ENCODE peak calls at places on chromosomes 2 and 18, in seven cellular contexts. One of them, this sample, is unnamed.

GRCh38 chr2:92073036-92073814 is 2798.0 kb upstream of the TEKT4 start:
- DNase-seq in effector memory CD8-positive, alpha-beta T cell: no peak
- DNase-seq in HEK293T: no peak
- DNase-seq in AG10803: no peak
- DNase-seq in AG08396: peak
- DNase-seq in T-helper 2 cell: no peak
- DNase-seq in non-pigmented ciliary epithelial cell: no peak
- DNase-seq in this sample: no peak

GRCh38 chr2:222743263-222743865 is 71.9 kb downstream of the MOGAT1 start:
- DNase-seq in effector memory CD8-positive, alpha-beta T cell: no peak
- DNase-seq in HEK293T: no peak
- DNase-seq in AG10803: no peak
- DNase-seq in AG08396: no peak
- DNase-seq in T-helper 2 cell: no peak
- DNase-seq in non-pigmented ciliary epithelial cell: no peak
- DNase-seq in this sample: no peak

GRCh38 chr2:218746960-218747359 is 35.0 kb upstream of the CYP27A1 start:
- DNase-seq in effector memory CD8-positive, alpha-beta T cell: no peak
- DNase-seq in HEK293T: no peak
- DNase-seq in AG10803: no peak
- DNase-seq in AG08396: no peak
- DNase-seq in T-helper 2 cell: no peak
- DNase-seq in non-pigmented ciliary epithelial cell: no peak
- DNase-seq in this sample: no peak

GRCh38 chr2:25103287-25103871 is 61.5 kb downstream of the EFR3B start:
- DNase-seq in effector memory CD8-positive, alpha-beta T cell: no peak
- DNase-seq in HEK293T: no peak
- DNase-seq in AG10803: peak
- DNase-seq in AG08396: peak
- DNase-seq in T-helper 2 cell: no peak
- DNase-seq in non-pigmented ciliary epithelial cell: peak
- DNase-seq in this sample: no peak

GRCh38 chr2:204578928-204579598 is 33.8 kb downstream of the PARD3B start:
- DNase-seq in effector memory CD8-positive, alpha-beta T cell: no peak
- DNase-seq in HEK293T: no peak
- DNase-seq in AG10803: no peak
- DNase-seq in AG08396: no peak
- DNase-seq in T-helper 2 cell: no peak
- DNase-seq in non-pigmented ciliary epithelial cell: no peak
- DNase-seq in this sample: no peak

GRCh38 chr2:162155093-162155492 is 3.0 kb upstream of the GCG start:
- DNase-seq in effector memory CD8-positive, alpha-beta T cell: no peak
- DNase-seq in HEK293T: no peak
- DNase-seq in AG10803: no peak
- DNase-seq in AG08396: no peak
- DNase-seq in T-helper 2 cell: no peak
- DNase-seq in non-pigmented ciliary epithelial cell: no peak
- DNase-seq in this sample: no peak

GRCh38 chr18:77361382-77361781 is 111.7 kb downstream of the GALR1 start:
- DNase-seq in effector memory CD8-positive, alpha-beta T cell: no peak
- DNase-seq in HEK293T: no peak
- DNase-seq in AG10803: no peak
- DNase-seq in AG08396: no peak
- DNase-seq in T-helper 2 cell: no peak
- DNase-seq in non-pigmented ciliary epithelial cell: no peak
- DNase-seq in this sample: no peak

GRCh38 chr2:168699834-168700417 is 102.5 kb upstream of the NOSTRIN start:
- DNase-seq in effector memory CD8-positive, alpha-beta T cell: no peak
- DNase-seq in HEK293T: no peak
- DNase-seq in AG10803: peak
- DNase-seq in AG08396: peak
- DNase-seq in T-helper 2 cell: no peak
- DNase-seq in non-pigmented ciliary epithelial cell: no peak
- DNase-seq in this sample: no peak

GRCh38 chr2:119732026-119732425 is 27.7 kb upstream of the PTPN4 start:
- DNase-seq in effector memory CD8-positive, alpha-beta T cell: no peak
- DNase-seq in HEK293T: no peak
- DNase-seq in AG10803: no peak
- DNase-seq in AG08396: no peak
- DNase-seq in T-helper 2 cell: no peak
- DNase-seq in non-pigmented ciliary epithelial cell: no peak
- DNase-seq in this sample: no peak

GRCh38 chr2:20188851-20189250 is 36.1 kb downstream of the SDC1 start:
- DNase-seq in effector memory CD8-positive, alpha-beta T cell: no peak
- DNase-seq in HEK293T: no peak
- DNase-seq in AG10803: no peak
- DNase-seq in AG08396: no peak
- DNase-seq in T-helper 2 cell: no peak
- DNase-seq in non-pigmented ciliary epithelial cell: no peak
- DNase-seq in this sample: no peak

GRCh38 chr2:9191044-9191481 is 15.5 kb upstream of the ASAP2 start:
- DNase-seq in effector memory CD8-positive, alpha-beta T cell: no peak
- DNase-seq in HEK293T: peak
- DNase-seq in AG10803: peak
- DNase-seq in AG08396: peak
- DNase-seq in T-helper 2 cell: no peak
- DNase-seq in non-pigmented ciliary epithelial cell: peak
- DNase-seq in this sample: no peak

GRCh38 chr2:223779877-223780276 is 57.5 kb downstream of the AP1S3 start:
- DNase-seq in effector memory CD8-positive, alpha-beta T cell: peak
- DNase-seq in HEK293T: peak
- DNase-seq in AG10803: no peak
- DNase-seq in AG08396: peak
- DNase-seq in T-helper 2 cell: peak
- DNase-seq in non-pigmented ciliary epithelial cell: no peak
- DNase-seq in this sample: peak

GRCh38 chr2:240952496-240953246 is 45.7 kb upstream of the SNED1 start:
- DNase-seq in effector memory CD8-positive, alpha-beta T cell: no peak
- DNase-seq in HEK293T: no peak
- DNase-seq in AG10803: no peak
- DNase-seq in AG08396: no peak
- DNase-seq in T-helper 2 cell: no peak
- DNase-seq in non-pigmented ciliary epithelial cell: no peak
- DNase-seq in this sample: no peak

GRCh38 chr18:43303376-43303775 is 26.1 kb upstream of the SYT4 start:
- DNase-seq in effector memory CD8-positive, alpha-beta T cell: no peak
- DNase-seq in HEK293T: no peak
- DNase-seq in AG10803: no peak
- DNase-seq in AG08396: no peak
- DNase-seq in T-helper 2 cell: peak
- DNase-seq in non-pigmented ciliary epithelial cell: no peak
- DNase-seq in this sample: no peak

GRCh38 chr2:12719400-12720104 is 2.8 kb downstream of the TRIB2 start:
- DNase-seq in effector memory CD8-positive, alpha-beta T cell: no peak
- DNase-seq in HEK293T: no peak
- DNase-seq in AG10803: peak
- DNase-seq in AG08396: peak
- DNase-seq in T-helper 2 cell: peak
- DNase-seq in non-pigmented ciliary epithelial cell: no peak
- DNase-seq in this sample: no peak

This sample was measured in CD4-positive, alpha-beta T cell.